ENCODE peak calls at places on chromosomes 12 and 14, in six cellular contexts. W is endothelial cell, E is AG09309, U is HFFc6, C is brain microvascular endothelial cell, R is fibroblast of pulmonary artery. I is an unnamed sample.

GRCh38 chr12:48988030-48988649 is 10.0 kb downstream of the WNT1 start:
- DNase-seq in C (peak; percentile 41), E (no peak), R (peak; percentile 59), U (peak; percentile 25), W (peak; percentile 92), I (peak; percentile 90)

GRCh38 chr12:41184864-41185263 is 3.3 kb upstream of the PDZRN4 start:
- DNase-seq in E (no peak), W (no peak), R (no peak), C (no peak), U (no peak), I (no peak)

GRCh38 chr12:11580125-11580751 is 69.2 kb upstream of the ETV6 start:
- DNase-seq in C (peak; percentile 39), R (peak; percentile 94), U (peak; percentile 90), W (no peak), E (peak; percentile 91), I (no peak)

GRCh38 chr12:102064476-102064875 is 2.7 kb upstream of the WASHC3 start:
- DNase-seq in C (no peak), E (no peak), U (no peak), W (no peak), R (peak; percentile 45), I (no peak)

GRCh38 chr14:35292770-35293561 is 784 bp downstream of the PSMA6 start:
- DNase-seq in C (no peak), R (no peak), E (no peak), W (no peak), U (no peak), I (no peak)

GRCh38 chr12:27176765-27177164 is 67.3 kb upstream of the STK38L start:
- DNase-seq in W (no peak), C (peak; percentile 81), R (peak; percentile 84), E (no peak), U (no peak), I (no peak)

GRCh38 chr12:6264402-6265037 is 46.0 kb upstream of the PLEKHG6 start:
- DNase-seq in U (no peak), C (no peak), E (no peak), W (no peak), R (no peak), I (no peak)

GRCh38 chr12:39574785-39575497 is 44.7 kb downstream of the ABCD2 start:
- DNase-seq in C (no peak), U (no peak), E (no peak), R (no peak), W (no peak), I (no peak)

GRCh38 chr14:91361236-91361811 is 56.3 kb downstream of the CCDC88C start:
- DNase-seq in E (peak; percentile 77), R (peak; percentile 76), W (no peak), U (no peak), C (no peak), I (no peak)

GRCh38 chr12:67077617-67078016 is 191.5 kb upstream of the CAND1 start:
- DNase-seq in E (no peak), C (peak; percentile 23), U (no peak), R (peak; percentile 8), W (no peak), I (no peak)

GRCh38 chr12:41636658-41637057 is 448.5 kb downstream of the PDZRN4 start:
- DNase-seq in E (no peak), R (no peak), C (no peak), W (no peak), U (no peak), I (no peak)

GRCh38 chr12:8050600-8051250 is 15.4 kb downstream of the C3AR1 start:
- DNase-seq in E (no peak), R (no peak), W (no peak), C (no peak), U (no peak), I (no peak)

GRCh38 chr12:8048906-8049305 is 16.4 kb downstream of the FOXJ2 start:
- DNase-seq in C (no peak), E (no peak), R (no peak), W (no peak), U (peak; percentile 11), I (no peak)

GRCh38 chr12:8047842-8048241 is 15.3 kb downstream of the FOXJ2 start:
- DNase-seq in C (no peak), U (no peak), W (no peak), R (no peak), E (no peak), I (no peak)

DNA sequence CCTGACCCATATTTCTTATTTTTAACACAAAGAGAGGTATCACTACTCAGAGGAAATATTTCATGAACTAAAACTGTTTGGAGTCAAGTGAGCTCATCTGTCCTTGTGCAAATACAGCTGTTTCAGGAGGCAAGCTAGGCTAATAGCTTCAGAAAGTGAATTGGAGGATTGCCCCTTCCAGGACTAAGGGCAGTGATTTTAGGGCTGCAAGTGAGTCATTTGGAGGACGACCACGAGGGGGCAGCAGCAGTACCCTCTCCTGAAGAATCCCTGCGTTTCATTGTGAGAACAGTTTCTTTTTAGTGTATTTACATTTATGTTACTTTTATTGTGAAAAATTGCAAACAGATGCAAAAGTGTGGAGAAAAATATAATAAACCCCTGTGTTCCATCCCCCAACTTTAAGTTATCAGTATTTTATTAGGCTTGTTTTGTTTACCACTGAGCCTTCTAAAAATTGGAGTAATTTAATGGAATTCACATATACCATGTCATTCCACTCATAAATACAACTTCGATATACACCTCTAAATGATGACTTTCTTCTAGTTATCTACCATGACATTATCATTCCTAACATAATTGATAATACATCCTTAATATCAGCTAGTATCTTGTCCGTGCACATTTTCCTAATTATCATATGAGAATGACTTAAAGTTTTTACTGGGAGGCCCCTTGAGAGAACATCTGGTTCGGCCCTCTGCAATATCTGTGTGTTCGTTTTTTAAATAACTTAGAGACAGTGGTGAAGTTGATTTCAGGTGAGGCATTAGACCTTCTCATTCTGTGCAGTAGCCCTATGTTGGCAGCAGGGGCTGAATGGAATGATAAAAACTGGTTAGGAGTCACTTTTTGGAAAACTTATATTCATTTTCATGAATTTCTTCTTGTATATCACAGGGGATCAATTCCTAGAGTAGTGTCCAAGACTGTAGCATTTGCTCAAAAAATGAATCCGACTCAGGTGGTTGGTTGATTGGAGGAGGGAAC is 13.7 kb downstream of the FOXJ2 start:
- DNase-seq in U (peak; percentile 63), E (no peak), C (peak; percentile 79), W (peak; percentile 85), R (peak; percentile 89), I (peak; percentile 78)
- TF ChIP-seq CTCF in U (peak; percentile 94), E (peak; percentile 86), C (peak; percentile 94), W (peak; percentile 75), R (peak; percentile 91), I (peak; percentile 94)

GRCh38 chr12:122917508-122918227 is 21.7 kb upstream of the VPS37B start:
- DNase-seq in W (no peak), E (no peak), R (peak; percentile 81), U (peak; percentile 78), C (peak; percentile 13), I (no peak)
- TF ChIP-seq CTCF in W (no peak), E (no peak), R (no peak), U (no peak), C (no peak), I (no peak)

GRCh38 chr12:125533434-125534029 is 468.3 kb downstream of the AACS start:
- DNase-seq in C (no peak), E (no peak), R (no peak), W (peak; percentile 85), U (no peak), I (peak; percentile 81)
- TF ChIP-seq CTCF in C (peak; percentile 69), E (peak; percentile 47), R (no peak), W (peak; percentile 73), U (peak; percentile 51), I (peak; percentile 91)

DNA sequence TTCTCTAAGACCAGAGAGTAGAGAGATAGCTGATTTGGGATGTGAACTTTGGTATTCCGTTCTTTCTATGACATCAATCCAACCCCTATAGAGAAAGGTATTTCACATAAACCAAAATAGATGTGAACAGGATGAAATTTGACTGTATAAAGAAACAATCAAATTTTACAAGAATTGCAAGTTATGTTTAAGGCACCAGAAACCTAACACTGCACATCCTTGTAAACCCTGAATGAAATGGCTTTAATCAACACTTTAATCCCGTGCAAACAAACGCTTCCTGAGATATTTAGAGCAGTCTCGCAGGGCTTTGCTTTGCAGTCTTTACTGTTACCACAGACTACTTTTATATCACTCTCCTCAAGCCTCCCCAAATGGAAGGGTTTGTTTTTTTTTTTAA is 125.1 kb downstream of the APAF1 start:
- DNase-seq in W (no peak), C (no peak), U (no peak), R (no peak), E (no peak), I (no peak)
- TF ChIP-seq CTCF in W (no peak), C (no peak), U (no peak), R (no peak), E (no peak), I (no peak)

I was measured in neural crest cell.